ENCODE peak calls at places on chromosomes 11 and 22, in nine cellular contexts. P, Z, C, R, B, H, M, U and O are unnamed samples.

GRCh38 chr11:45659031-45659817 is 6.2 kb downstream of the CHST1 start:
- DNase-seq in P (no peak), Z (no peak), C (no peak), R (no peak), B (no peak), H (no peak), M (no peak), U (no peak), O (no peak)

GRCh38 chr11:119590651-119591308 is 138.2 kb downstream of the NECTIN1 start:
- DNase-seq in P (no peak), Z (no peak), C (no peak), R (no peak), B (no peak), H (no peak), M (no peak), U (no peak), O (no peak)

GRCh38 chr22:32994921-32995320 is 63.3 kb downstream of the SYN3 start:
- DNase-seq in P (no peak), Z (no peak), C (no peak), R (no peak), B (no peak), H (no peak), M (no peak), U (peak), O (no peak)

GRCh38 chr22:49692499-49693225 is 135.0 kb downstream of the BRD1 start:
- DNase-seq in P (no peak), Z (no peak), C (no peak), R (no peak), B (peak), H (no peak), M (no peak), U (no peak), O (no peak)

GRCh38 chr11:105588001-105588400 is 21.9 kb upstream of the GRIA4 start:
- DNase-seq in P (no peak), Z (no peak), C (no peak), R (peak), B (no peak), H (no peak), M (peak), U (no peak), O (no peak)

GRCh38 chr11:130874396-130874795 is 41.9 kb downstream of the SNX19 start:
- DNase-seq in P (no peak), Z (no peak), C (no peak), R (no peak), B (no peak), H (no peak), M (no peak), U (no peak), O (no peak)

GRCh38 chr11:117822031-117822521 is 2.5 kb downstream of the FXYD2 start:
- DNase-seq in P (no peak), Z (no peak), C (peak), R (no peak), B (no peak), H (no peak), M (no peak), U (peak), O (no peak)

GRCh38 chr11:73463359-73463758 is 87.2 kb downstream of the RELT start:
- DNase-seq in P (no peak), Z (no peak), C (peak), R (no peak), B (no peak), H (no peak), M (peak), U (no peak), O (no peak)

GRCh38 chr11:69381681-69382130 is 87.8 kb downstream of the MYEOV start:
- DNase-seq in P (no peak), Z (no peak), C (no peak), R (no peak), B (peak), H (no peak), M (no peak), U (no peak), O (no peak)

GRCh38 chr11:109940816-109941215 is 152.4 kb upstream of the ZC3H12C start:
- DNase-seq in P (no peak), Z (no peak), C (no peak), R (peak), B (no peak), H (no peak), M (peak), U (no peak), O (peak)

GRCh38 chr22:50169774-50170341 is 673 bp upstream of the PANX2 start:
- DNase-seq in P (no peak), Z (peak), C (peak), R (no peak), B (no peak), H (no peak), M (no peak), U (peak), O (no peak)

GRCh38 chr22:37498289-37498909 is 12.2 kb upstream of the MFNG start:
- DNase-seq in P (peak), Z (no peak), C (peak), R (no peak), B (no peak), H (peak), M (no peak), U (peak), O (no peak)
- TF ChIP-seq CTCF in P (peak), Z (peak), C (peak), R (peak), B (peak), H (peak), M (peak), U (peak), O (no peak)

GRCh38 chr11:65433657-65434056 is 11.1 kb downstream of the NEAT1 start:
- DNase-seq in P (no peak), Z (no peak), C (no peak), R (no peak), B (peak), H (peak), M (no peak), U (no peak), O (no peak)

GRCh38 chr11:65431452-65432132 is 9.0 kb downstream of the NEAT1 start:
- DNase-seq in P (no peak), Z (no peak), C (no peak), R (no peak), B (peak), H (peak), M (no peak), U (no peak), O (no peak)

GRCh38 chr11:65432133-65432650 is 9.6 kb downstream of the NEAT1 start:
- DNase-seq in P (no peak), Z (no peak), C (no peak), R (no peak), B (no peak), H (no peak), M (no peak), U (no peak), O (no peak)

GRCh38 chr11:65434057-65434666 is 11.6 kb downstream of the NEAT1 start:
- DNase-seq in P (no peak), Z (no peak), C (no peak), R (no peak), B (peak), H (peak), M (no peak), U (no peak), O (no peak)

GRCh38 chr11:65432686-65433582 is 10.3 kb downstream of the NEAT1 start:
- DNase-seq in P (no peak), Z (no peak), C (peak), R (no peak), B (no peak), H (no peak), M (no peak), U (no peak), O (no peak)
- TF ChIP-seq CTCF in P (no peak), Z (peak), C (peak), R (no peak), B (no peak), H (peak), M (no peak), U (peak), O (peak)

DNA sequence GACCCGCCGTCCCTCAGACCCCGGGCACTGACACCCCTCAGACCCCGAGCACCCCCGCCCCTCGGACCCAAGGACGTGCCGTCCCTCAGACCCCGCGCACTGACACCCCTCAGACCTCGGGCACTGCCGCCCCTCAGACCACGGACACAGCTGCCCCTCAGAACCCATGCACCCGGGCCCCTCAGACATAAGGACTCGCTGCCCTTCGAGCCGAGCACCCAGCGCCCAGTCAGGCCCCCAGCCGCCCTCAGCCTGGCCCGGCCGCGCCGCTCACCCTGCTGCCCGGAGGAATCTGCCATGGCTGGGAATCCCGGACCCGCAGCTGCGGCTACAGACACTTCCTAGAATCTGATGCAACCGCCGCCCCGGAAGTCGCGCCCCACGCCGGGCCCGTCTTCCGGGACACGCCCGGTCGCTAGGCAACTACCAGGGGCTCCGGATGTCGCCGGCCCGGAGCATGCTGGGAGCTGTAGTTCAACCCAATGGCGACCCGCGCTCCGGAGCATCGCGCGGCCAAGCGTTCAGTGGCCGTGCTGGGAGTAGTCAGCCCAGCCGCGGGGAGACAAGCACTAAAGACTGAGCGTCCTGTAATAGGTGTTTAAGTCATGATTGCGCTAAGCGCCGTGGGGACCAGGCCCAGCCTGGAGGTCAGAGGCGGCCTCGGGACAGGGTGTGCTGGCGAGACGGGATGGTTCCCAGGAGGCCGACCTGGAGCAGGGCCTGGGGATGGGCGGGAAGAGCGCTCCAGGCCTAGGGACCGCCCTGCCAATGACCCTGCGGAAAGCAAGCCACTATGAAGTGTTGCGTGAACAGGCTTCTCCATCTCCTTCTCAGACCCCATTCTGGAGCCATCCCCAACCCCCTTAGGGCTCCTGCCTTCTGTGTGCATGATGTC is at the start of gene CARS1:
- DNase-seq in P (peak), Z (peak), C (peak), R (peak), B (peak), H (peak), M (peak), U (peak), O (peak)
- TF ChIP-seq CTCF in P (no peak), Z (no peak), C (no peak), R (no peak), B (no peak), H (no peak), M (no peak), U (no peak), O (no peak)

GRCh38 chr11:129119036-129119435 is 73.1 kb downstream of the ARHGAP32 start:
- DNase-seq in P (no peak), Z (no peak), C (no peak), R (no peak), B (no peak), H (no peak), M (no peak), U (no peak), O (no peak)

GRCh38 chr11:129117595-129118350 is 74.4 kb downstream of the ARHGAP32 start:
- DNase-seq in P (peak), Z (no peak), C (peak), R (peak), B (no peak), H (no peak), M (peak), U (peak), O (peak)

GRCh38 chr11:129115652-129116585 is 76.2 kb downstream of the ARHGAP32 start:
- DNase-seq in P (no peak), Z (no peak), C (no peak), R (no peak), B (no peak), H (no peak), M (peak), U (no peak), O (peak)
- TF ChIP-seq CTCF in P (no peak), Z (no peak), C (no peak), R (no peak), B (no peak), H (no peak), M (no peak), U (no peak), O (no peak)

GRCh38 chr11:85182437-85183109 is 444.6 kb downstream of the DLG2 start:
- DNase-seq in P (no peak), Z (no peak), C (peak), R (peak), B (no peak), H (no peak), M (peak), U (peak), O (no peak)
- TF ChIP-seq CTCF in P (no peak), Z (no peak), C (peak), R (no peak), B (peak), H (peak), M (peak), U (peak), O (peak)

GRCh38 chr11:78181155-78181554 is 7.3 kb downstream of the KCTD21 start:
- DNase-seq in P (no peak), Z (no peak), C (peak), R (no peak), B (no peak), H (no peak), M (no peak), U (no peak), O (no peak)

GRCh38 chr11:78177216-78177615 is 11.2 kb downstream of the KCTD21 start:
- DNase-seq in P (no peak), Z (no peak), C (no peak), R (no peak), B (no peak), H (no peak), M (no peak), U (no peak), O (no peak)

GRCh38 chr11:78176605-78177141 is 11.8 kb downstream of the KCTD21 start:
- DNase-seq in P (no peak), Z (no peak), C (no peak), R (no peak), B (no peak), H (no peak), M (no peak), U (no peak), O (no peak)

DNA sequence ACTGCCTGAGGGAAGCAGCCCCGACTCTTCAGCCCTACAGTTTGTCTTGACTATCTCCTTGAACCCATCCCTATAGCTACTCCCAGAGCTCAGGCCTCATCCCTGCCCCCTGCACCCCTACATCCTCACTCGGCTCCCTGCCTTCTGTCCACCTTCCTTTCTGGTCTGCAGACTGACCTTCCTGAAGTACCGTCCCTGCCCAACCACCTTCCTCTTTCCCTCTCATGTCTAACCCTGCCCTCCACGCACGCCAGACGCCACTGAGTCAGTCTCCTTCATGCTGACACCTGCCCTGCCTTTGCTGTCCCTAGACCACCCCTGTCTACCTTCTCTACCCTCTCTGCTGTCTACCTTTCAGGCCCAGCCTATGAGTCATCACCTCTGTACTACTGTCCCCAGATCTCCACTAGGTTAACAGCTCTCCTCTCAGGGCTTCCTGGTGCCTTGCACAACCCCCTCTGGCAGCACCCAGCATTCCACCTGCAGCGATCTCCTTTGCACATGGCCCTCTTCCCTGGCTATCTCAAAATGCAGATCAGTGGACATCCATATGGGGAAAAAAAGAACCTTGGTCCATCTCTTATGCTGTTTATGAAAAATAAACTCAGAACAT is 8.9 kb downstream of the KCTD21 start:
- DNase-seq in P (no peak), Z (no peak), C (no peak), R (no peak), B (no peak), H (no peak), M (no peak), U (no peak), O (no peak)
- TF ChIP-seq CTCF in P (no peak), Z (no peak), C (no peak), R (no peak), B (no peak), H (no peak), M (no peak), U (no peak), O (no peak)

GRCh38 chr11:132103006-132103405 is 732.6 kb downstream of the NTM start:
- DNase-seq in P (no peak), Z (no peak), C (no peak), R (no peak), B (no peak), H (no peak), M (no peak), U (no peak), O (no peak)

GRCh38 chr11:132100583-132100982 is 730.2 kb downstream of the NTM start:
- DNase-seq in P (no peak), Z (no peak), C (no peak), R (no peak), B (no peak), H (no peak), M (no peak), U (no peak), O (no peak)

GRCh38 chr11:132101861-132102260 is 731.4 kb downstream of the NTM start:
- DNase-seq in P (no peak), Z (no peak), C (no peak), R (no peak), B (no peak), H (no peak), M (no peak), U (no peak), O (no peak)

GRCh38 chr11:132095230-132096165 is 725.1 kb downstream of the NTM start:
- DNase-seq in P (no peak), Z (no peak), C (no peak), R (no peak), B (no peak), H (no peak), M (no peak), U (peak), O (no peak)

DNA sequence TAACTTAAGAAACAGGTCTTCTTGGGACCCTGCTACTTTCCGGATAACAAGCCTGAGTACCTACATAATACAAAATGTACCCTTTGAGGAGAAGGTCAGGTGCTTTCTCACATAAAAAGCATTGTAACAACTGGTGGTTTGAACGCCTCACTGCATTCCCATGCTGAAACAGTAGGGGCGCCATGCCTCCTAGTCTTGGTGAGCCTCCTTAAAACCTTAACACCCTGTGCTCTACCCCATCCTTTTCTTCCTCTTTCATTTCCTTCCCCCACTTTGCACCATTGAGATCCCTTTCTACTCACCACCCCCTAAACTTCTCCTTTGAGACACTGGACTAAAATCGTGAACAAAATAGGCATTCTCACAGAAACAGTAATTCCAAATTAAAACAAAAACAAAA is 729.3 kb downstream of the NTM start:
- DNase-seq in P (no peak), Z (peak), C (peak), R (no peak), B (no peak), H (no peak), M (no peak), U (peak), O (no peak)
- TF ChIP-seq CTCF in P (no peak), Z (peak), C (peak), R (peak), B (peak), H (no peak), M (peak), U (peak), O (no peak)

GRCh38 chr11:13362596-13363109 is 85.1 kb downstream of the BMAL1 start:
- DNase-seq in P (no peak), Z (no peak), C (no peak), R (no peak), B (no peak), H (no peak), M (no peak), U (no peak), O (no peak)

GRCh38 chr11:13368041-13368446 is 90.5 kb downstream of the BMAL1 start:
- DNase-seq in P (no peak), Z (no peak), C (no peak), R (no peak), B (peak), H (no peak), M (peak), U (no peak), O (no peak)

GRCh38 chr11:13364388-13364787 is 86.8 kb downstream of the BMAL1 start:
- DNase-seq in P (no peak), Z (no peak), C (no peak), R (no peak), B (no peak), H (no peak), M (peak), U (no peak), O (no peak)

GRCh38 chr11:13366266-13367026 is 88.9 kb downstream of the BMAL1 start:
- DNase-seq in P (no peak), Z (no peak), C (no peak), R (no peak), B (peak), H (no peak), M (no peak), U (no peak), O (no peak)

DNA sequence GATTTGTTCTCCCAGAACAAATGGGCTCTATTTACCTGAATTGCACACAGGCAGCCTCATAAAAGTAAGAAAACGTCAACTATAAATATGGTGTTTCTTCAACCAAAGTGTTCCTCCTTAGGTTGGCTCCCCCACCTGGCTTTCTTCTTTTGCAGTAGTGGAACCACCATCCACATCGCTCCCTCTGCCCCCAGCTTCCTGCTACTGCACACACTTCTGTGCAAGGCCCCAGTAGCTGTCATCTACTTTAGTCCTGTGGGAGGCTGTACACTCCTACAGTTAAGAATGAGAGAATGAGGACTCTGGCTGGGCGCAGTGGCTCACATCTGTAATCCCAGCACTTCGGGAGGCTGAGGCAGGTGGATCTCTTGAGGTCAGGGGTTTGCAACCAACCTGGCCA is 89.5 kb downstream of the BMAL1 start:
- DNase-seq in P (no peak), Z (no peak), C (no peak), R (no peak), B (no peak), H (no peak), M (no peak), U (no peak), O (no peak)
- TF ChIP-seq CTCF in P (no peak), Z (no peak), C (no peak), R (no peak), B (no peak), H (no peak), M (peak), U (no peak), O (no peak)